ENCODE peak calls at places on chromosome 16, in nine cellular contexts. A is stimulated activated CD4-positive, alpha-beta T cell treated with anti-CD3 and anti-CD28 coated beads, Interleukin-4, amount 100 ng/mL, for 4 hours; U is cardiac muscle cell; I is psoas muscle; D is HFFc6; R is CD4-positive, alpha-beta T cell; V is BJ; N is naive B cell; F is mucosa of gallbladder. K is an unnamed sample.
A peak's percentile ranks its signal among the peaks of the same experiment; 100 is the strongest.

GRCh38 chr16:17408955-17409441 is 61.8 kb downstream of the XYLT1 start:
- DNase-seq in D (no peak), N (peak; percentile 40), U (no peak), R (no peak), V (no peak), A (no peak), I (no peak), F (no peak), K (peak; percentile 38)

GRCh38 chr16:69166221-69166833 is 20.6 kb upstream of the SNTB2 start:
- DNase-seq in R (peak; percentile 15), U (peak; percentile 33), D (peak; percentile 38), N (no peak), F (no peak), I (no peak), A (peak; percentile 88), V (no peak), K (no peak)

GRCh38 chr16:82699262-82699661 is 72.5 kb downstream of the CDH13 start:
- DNase-seq in A (no peak), F (no peak), I (no peak), N (no peak), V (no peak), R (no peak), D (no peak), U (no peak), K (no peak)

GRCh38 chr16:54654429-54654828 is 276.2 kb upstream of the IRX5 start:
- DNase-seq in I (no peak), V (no peak), F (no peak), N (no peak), U (no peak), D (no peak), R (no peak), A (no peak), K (no peak)

GRCh38 chr16:86018487-86018886 is 119.5 kb downstream of the IRF8 start:
- DNase-seq in U (peak; percentile 65), V (no peak), A (no peak), R (no peak), I (peak; percentile 43), N (peak; percentile 66), F (peak; percentile 32), D (peak; percentile 17), K (no peak)

GRCh38 chr16:64964126-64964540 is 157.7 kb downstream of the CDH11 start:
- DNase-seq in U (peak; percentile 64), N (no peak), V (no peak), D (peak; percentile 72), F (no peak), A (no peak), R (no peak), I (no peak), K (no peak)

GRCh38 chr16:86198201-86199118 is 299.5 kb downstream of the IRF8 start:
- DNase-seq in A (no peak), D (no peak), U (no peak), I (no peak), R (no peak), N (no peak), V (no peak), F (no peak), K (no peak)

GRCh38 chr16:27753563-27753962 is 203.6 kb downstream of the KATNIP start:
- DNase-seq in N (no peak), I (no peak), F (no peak), A (no peak), D (no peak), V (no peak), U (no peak), R (no peak), K (no peak)

GRCh38 chr16:78866556-78866955 is 734.0 kb downstream of the MAF start:
- DNase-seq in V (no peak), U (no peak), N (no peak), I (no peak), A (no peak), D (no peak), F (no peak), R (no peak), K (no peak)

GRCh38 chr16:56370185-56370584 is 55.2 kb downstream of the AMFR start:
- DNase-seq in F (no peak), R (no peak), U (peak; percentile 40), N (no peak), I (no peak), D (no peak), V (no peak), A (no peak), K (no peak)

GRCh38 chr16:10945065-10945787 is 862 bp downstream of the CLEC16A start:
- DNase-seq in A (no peak), I (no peak), D (no peak), N (no peak), F (no peak), R (no peak), U (no peak), V (no peak), K (no peak)

GRCh38 chr16:3748307-3748706 is 31.0 kb upstream of the TRAP1 start:
- DNase-seq in U (no peak), R (no peak), A (no peak), I (no peak), F (no peak), V (no peak), N (no peak), D (no peak), K (no peak)

GRCh38 chr16:5422643-5423496 is 325.3 kb upstream of the EEF2KMT start:
- DNase-seq in R (no peak), V (no peak), A (no peak), D (no peak), N (no peak), F (no peak), U (no peak), I (no peak), K (no peak)

GRCh38 chr16:69833357-69833781 is 71.2 kb downstream of the WWP2 start:
- DNase-seq in A (no peak), F (no peak), D (no peak), U (peak; percentile 8), N (no peak), I (no peak), R (no peak), V (no peak), K (no peak)

GRCh38 chr16:28163699-28164584 is 47.8 kb downstream of the XPO6 start:
- DNase-seq in F (no peak), A (no peak), I (no peak), V (peak; percentile 34), R (no peak), U (peak; percentile 88), D (no peak), N (no peak), K (no peak)

GRCh38 chr16:56634715-56635440 is 2.4 kb downstream of the MT1M start:
- DNase-seq in N (no peak), D (no peak), I (no peak), A (no peak), U (no peak), R (no peak), V (no peak), F (no peak), K (no peak)

GRCh38 chr16:11562411-11562810 is 24.3 kb downstream of the LITAF start:
- DNase-seq in U (no peak), D (no peak), A (no peak), V (no peak), R (no peak), F (no peak), I (no peak), N (no peak), K (no peak)

GRCh38 chr16:57906385-57907316 is 64.3 kb downstream of the CNGB1 start:
- DNase-seq in R (peak; percentile 18), I (no peak), V (no peak), U (no peak), D (no peak), A (peak; percentile 6), N (peak; percentile 19), F (no peak), K (no peak)

GRCh38 chr16:89266521-89267134 is 49.1 kb downstream of the ZNF778 start:
- DNase-seq in A (no peak), N (no peak), F (no peak), U (no peak), D (no peak), R (no peak), V (no peak), I (no peak), K (no peak)

GRCh38 chr16:51592535-51592934 is 441.5 kb upstream of the SALL1 start:
- DNase-seq in A (no peak), I (no peak), V (no peak), N (no peak), D (no peak), U (no peak), F (no peak), R (no peak), K (no peak)

GRCh38 chr16:65295527-65295926 is 173.7 kb upstream of the CDH11 start:
- DNase-seq in R (no peak), I (no peak), N (no peak), U (no peak), A (no peak), F (no peak), V (no peak), D (no peak), K (no peak)

GRCh38 chr16:35687071-35687470 is 2227.7 kb downstream of the TP53TG3F start:
- DNase-seq in I (no peak), N (no peak), V (no peak), A (no peak), U (no peak), R (no peak), D (no peak), F (no peak), K (no peak)

GRCh38 chr16:87765776-87766484 is at the start of gene KLHDC4:
- DNase-seq in A (peak; percentile 88), U (peak; percentile 89), I (peak; percentile 90), V (peak; percentile 31), N (peak; percentile 84), D (peak; percentile 73), F (peak; percentile 92), R (peak; percentile 87), K (peak; percentile 87)

GRCh38 chr16:55439101-55439690 is 39.8 kb upstream of the MMP2 start:
- DNase-seq in I (no peak), V (no peak), U (no peak), N (no peak), D (no peak), R (no peak), A (no peak), F (no peak), K (no peak)

GRCh38 chr16:15141586-15141985 is 47.5 kb upstream of the RRN3 start:
- DNase-seq in N (no peak), R (no peak), F (no peak), A (no peak), U (no peak), I (no peak), D (no peak), V (no peak), K (no peak)

GRCh38 chr16:47493358-47494337 is 32.5 kb downstream of the PHKB start:
- DNase-seq in A (no peak), V (no peak), D (no peak), I (no peak), U (no peak), R (no peak), F (no peak), N (peak; percentile 45), K (peak; percentile 46)

GRCh38 chr16:88768041-88768876 is 16.8 kb downstream of the PIEZO1 start:
- DNase-seq in A (no peak), U (peak; percentile 87), D (no peak), R (no peak), F (no peak), V (no peak), I (peak; percentile 70), N (no peak), K (no peak)

GRCh38 chr16:4852221-4852872 is 5.1 kb downstream of the UBN1 start:
- DNase-seq in V (no peak), R (no peak), A (no peak), U (peak; percentile 17), N (no peak), I (no peak), D (no peak), F (no peak), K (no peak)

GRCh38 chr16:56493131-56493530 is 26.7 kb downstream of the BBS2 start:
- DNase-seq in U (peak; percentile 25), V (no peak), R (no peak), F (no peak), A (no peak), N (no peak), I (no peak), D (no peak), K (no peak)

GRCh38 chr16:85316321-85316919 is 204.1 kb upstream of the CIBAR2 start:
- DNase-seq in R (peak; percentile 26), D (peak; percentile 32), F (peak; percentile 45), V (no peak), I (peak; percentile 73), N (peak; percentile 36), A (peak; percentile 17), U (peak; percentile 68), K (peak; percentile 48)

GRCh38 chr16:73697336-73697735 is 599.3 kb upstream of the PSMD7 start:
- DNase-seq in U (no peak), D (no peak), V (no peak), N (no peak), F (no peak), I (no peak), A (no peak), R (no peak), K (no peak)

K was measured in GM06990.